ENCODE peak calls at places on chromosomes 12 and 14, in five cellular contexts. B is tibial artery, K is neuronal stem cell, L is kidney epithelial cell, P is bronchial epithelial cell. E is an unnamed sample. For H3K36me3, the result is how much of the 10 kb centered on the place peaks cover.

GRCh38 chr12:5201554-5202243 is 158.0 kb downstream of the KCNA5 start:
- DNase-seq in L (no peak), K (no peak), B (no peak), P (no peak), E (no peak)

GRCh38 chr12:58288191-58288590 is 346.8 kb downstream of the ATP23 start:
- DNase-seq in P (no peak), B (no peak), L (no peak), K (no peak), E (no peak)

GRCh38 chr14:38994721-38995120 is 108.3 kb downstream of the SEC23A start:
- DNase-seq in K (no peak), P (no peak), B (no peak), L (no peak), E (no peak)

GRCh38 chr12:94057262-94058151 is 90.9 kb upstream of the PLXNC1 start:
- DNase-seq in L (no peak), B (no peak), K (no peak), P (no peak), E (no peak)

GRCh38 chr12:131913666-131914065 is 15.4 kb upstream of the PUS1 start:
- DNase-seq in K (no peak), L (no peak), B (no peak), P (no peak), E (peak)

GRCh38 chr14:51609987-51610283 is 41.8 kb upstream of the FRMD6 start:
- DNase-seq in K (no peak), L (no peak), B (no peak), P (no peak), E (peak)

GRCh38 chr14:103692159-103692558 is 23.1 kb downstream of the XRCC3 start:
- DNase-seq in L (no peak), B (no peak), K (no peak), P (no peak), E (no peak)

GRCh38 chr14:29353473-29353872 is 574.2 kb downstream of the PRKD1 start:
- DNase-seq in P (no peak), K (no peak), L (no peak), B (no peak), E (no peak)

GRCh38 chr14:97315790-97316189 is 518.6 kb downstream of the VRK1 start:
- DNase-seq in B (no peak), L (no peak), K (no peak), P (peak), E (no peak)

GRCh38 chr14:27318769-27319280 is 721.0 kb upstream of the NOVA1 start:
- DNase-seq in K (no peak), P (no peak), B (no peak), L (no peak), E (no peak)

GRCh38 chr14:20427231-20428009 is 8.5 kb downstream of the KLHL33 start:
- DNase-seq in L (peak), B (no peak), P (peak), K (no peak), E (no peak)

DNA sequence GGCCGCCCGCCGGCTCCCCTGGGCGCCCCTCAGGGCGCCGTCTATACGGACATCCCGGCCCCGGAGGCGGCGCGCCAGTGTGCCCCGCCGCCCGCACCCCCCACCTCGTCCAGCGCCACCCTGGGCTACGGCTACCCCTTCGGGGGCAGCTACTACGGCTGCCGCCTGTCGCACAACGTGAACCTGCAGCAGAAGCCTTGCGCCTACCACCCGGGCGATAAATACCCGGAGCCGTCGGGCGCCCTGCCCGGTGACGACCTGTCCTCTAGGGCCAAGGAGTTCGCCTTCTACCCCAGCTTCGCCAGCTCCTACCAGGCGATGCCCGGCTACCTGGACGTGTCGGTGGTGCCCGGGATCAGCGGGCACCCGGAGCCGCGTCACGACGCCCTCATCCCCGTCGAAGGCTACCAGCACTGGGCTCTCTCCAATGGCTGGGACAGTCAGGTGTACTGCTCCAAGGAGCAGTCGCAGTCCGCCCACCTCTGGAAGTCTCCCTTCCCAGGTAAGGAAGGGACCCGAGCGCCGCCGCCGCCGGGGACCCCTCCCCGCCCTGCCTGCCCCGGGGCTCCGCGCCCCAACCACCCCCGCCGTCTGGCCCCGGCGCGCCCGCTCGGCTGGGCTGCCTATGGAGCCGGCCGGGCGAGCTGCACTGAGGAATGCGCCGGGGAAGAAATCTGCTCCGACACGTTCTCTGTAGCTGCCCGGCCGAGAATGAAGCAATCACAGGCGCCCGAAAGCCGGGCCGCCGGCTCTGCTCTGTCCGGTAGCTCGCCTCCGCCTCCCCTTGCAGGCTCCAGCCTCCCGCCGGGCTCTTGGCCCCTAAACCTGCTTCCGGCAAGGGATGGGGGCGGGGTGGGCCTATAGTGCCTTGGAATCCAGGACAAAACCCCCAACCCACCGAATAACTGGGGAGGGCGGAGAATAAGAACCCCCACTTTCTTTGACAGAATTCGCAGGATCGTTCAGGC is 794 bp downstream of the HOXC13 start:
- DNase-seq in K (no peak), L (no peak), B (peak), P (peak), E (peak)
- H3K4me3 ChIP-seq in K (no peak), L (no peak), B (peak), P (no peak), E (peak)

DNA sequence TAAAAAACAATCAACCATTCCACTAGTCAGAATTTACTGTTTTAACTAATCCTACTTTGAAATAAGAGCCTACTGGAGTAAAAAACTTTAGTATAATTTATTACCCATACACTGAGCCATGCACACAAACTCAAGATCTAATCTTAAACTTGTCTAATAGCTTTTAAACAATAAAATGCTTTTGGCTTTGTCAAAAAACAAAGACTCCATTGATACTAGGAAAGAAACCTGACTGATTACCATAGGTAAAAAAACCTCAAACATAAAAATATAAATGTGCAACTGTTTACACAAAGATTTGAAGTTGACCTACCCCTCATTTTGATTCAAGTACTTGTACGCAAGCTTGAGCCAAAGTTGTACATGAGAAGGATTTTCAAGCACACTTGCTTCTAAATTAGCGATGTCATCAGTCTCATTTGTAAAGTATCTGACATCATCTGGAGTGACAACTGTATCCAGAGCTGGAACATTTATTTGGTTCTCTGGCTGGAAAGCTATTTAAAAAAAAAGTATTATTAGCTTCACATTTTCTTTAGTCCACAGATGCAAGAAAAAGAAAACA is 36.1 kb downstream of the ZFC3H1 start:
- DNase-seq in K (no peak), L (no peak), B (no peak), P (peak), E (no peak)
- H3K36me3 ChIP-seq in K (under half), L (under half), B (half or more), P (under half), E (half or more)

GRCh38 chr14:70890842-70891442 is 16.3 kb upstream of the PCNX1 start:
- DNase-seq in P (no peak), B (no peak), L (no peak), K (no peak), E (no peak)
- H3K4me3 ChIP-seq in P (no peak), B (no peak), L (no peak), K (no peak), E (no peak)

GRCh38 chr12:92277795-92278194 is 132.1 kb upstream of the BTG1 start:
- DNase-seq in K (no peak), P (no peak), L (no peak), B (no peak), E (no peak)
- H3K36me3 ChIP-seq in K (under half), P (under half), L (under half), B (under half), E (under half)

E was measured in SJSA1.